ENCODE peak calls at places on chromosomes 12 and 14, in eight cellular contexts. One of them, this sample, is unnamed.

GRCh38 chr14:90883782-90884181 is 67.6 kb upstream of the TTC7B start:
- DNase-seq in SIG-M5: no peak
- DNase-seq in T-cell: no peak
- DNase-seq in stimulated activated CD8-positive, alpha-beta memory T cell treated with anti-CD3 and anti-CD28 coated beads, Interleukin-12 subunit alpha, Interleukin-12 subunit beta, amount 100 ng/mL, for 4 hours: no peak
- DNase-seq in endothelial cell of umbilical vein: no peak
- DNase-seq in left lung: no peak
- DNase-seq in COR-L47: no peak
- DNase-seq in epithelial cell of prostate: peak
- DNase-seq in this sample: no peak

GRCh38 chr12:69007166-69007857 is 74.3 kb upstream of the CPM start:
- DNase-seq in T-cell: no peak
- DNase-seq in stimulated activated CD8-positive, alpha-beta memory T cell treated with anti-CD3 and anti-CD28 coated beads, Interleukin-12 subunit alpha, Interleukin-12 subunit beta, amount 100 ng/mL, for 4 hours: no peak
- DNase-seq in COR-L47: no peak
- DNase-seq in SIG-M5: peak
- DNase-seq in endothelial cell of umbilical vein: no peak
- DNase-seq in epithelial cell of prostate: peak
- DNase-seq in left lung: no peak
- DNase-seq in this sample: no peak

GRCh38 chr14:59919582-59920377 is at the start of gene LRRC9:
- DNase-seq in left lung: peak
- DNase-seq in epithelial cell of prostate: no peak
- DNase-seq in SIG-M5: no peak
- DNase-seq in COR-L47: peak
- DNase-seq in stimulated activated CD8-positive, alpha-beta memory T cell treated with anti-CD3 and anti-CD28 coated beads, Interleukin-12 subunit alpha, Interleukin-12 subunit beta, amount 100 ng/mL, for 4 hours: peak
- DNase-seq in T-cell: peak
- DNase-seq in endothelial cell of umbilical vein: no peak
- DNase-seq in this sample: peak

GRCh38 chr14:96051231-96051630 is 12.1 kb downstream of the C14orf132 start:
- DNase-seq in epithelial cell of prostate: no peak
- DNase-seq in stimulated activated CD8-positive, alpha-beta memory T cell treated with anti-CD3 and anti-CD28 coated beads, Interleukin-12 subunit alpha, Interleukin-12 subunit beta, amount 100 ng/mL, for 4 hours: no peak
- DNase-seq in T-cell: no peak
- DNase-seq in COR-L47: no peak
- DNase-seq in left lung: no peak
- DNase-seq in endothelial cell of umbilical vein: no peak
- DNase-seq in SIG-M5: no peak
- DNase-seq in this sample: no peak

GRCh38 chr12:105742567-105742874 is 396.2 kb downstream of the NUAK1 start:
- DNase-seq in endothelial cell of umbilical vein: no peak
- DNase-seq in T-cell: no peak
- DNase-seq in SIG-M5: no peak
- DNase-seq in stimulated activated CD8-positive, alpha-beta memory T cell treated with anti-CD3 and anti-CD28 coated beads, Interleukin-12 subunit alpha, Interleukin-12 subunit beta, amount 100 ng/mL, for 4 hours: no peak
- DNase-seq in COR-L47: no peak
- DNase-seq in left lung: no peak
- DNase-seq in epithelial cell of prostate: no peak
- DNase-seq in this sample: no peak

GRCh38 chr12:52872644-52873384 is 24.0 kb upstream of the KRT78 start:
- DNase-seq in SIG-M5: no peak
- DNase-seq in T-cell: no peak
- DNase-seq in COR-L47: peak
- DNase-seq in left lung: no peak
- DNase-seq in epithelial cell of prostate: no peak
- DNase-seq in stimulated activated CD8-positive, alpha-beta memory T cell treated with anti-CD3 and anti-CD28 coated beads, Interleukin-12 subunit alpha, Interleukin-12 subunit beta, amount 100 ng/mL, for 4 hours: no peak
- DNase-seq in endothelial cell of umbilical vein: no peak
- DNase-seq in this sample: no peak

GRCh38 chr12:59452746-59453145 is 143.1 kb upstream of the SLC16A7 start:
- DNase-seq in left lung: no peak
- DNase-seq in T-cell: no peak
- DNase-seq in COR-L47: no peak
- DNase-seq in SIG-M5: no peak
- DNase-seq in stimulated activated CD8-positive, alpha-beta memory T cell treated with anti-CD3 and anti-CD28 coated beads, Interleukin-12 subunit alpha, Interleukin-12 subunit beta, amount 100 ng/mL, for 4 hours: no peak
- DNase-seq in endothelial cell of umbilical vein: no peak
- DNase-seq in epithelial cell of prostate: no peak
- DNase-seq in this sample: no peak

GRCh38 chr12:11862794-11863193 is 207.9 kb upstream of the BCL2L14 start:
- DNase-seq in endothelial cell of umbilical vein: peak
- DNase-seq in SIG-M5: no peak
- DNase-seq in T-cell: no peak
- DNase-seq in left lung: no peak
- DNase-seq in COR-L47: no peak
- DNase-seq in stimulated activated CD8-positive, alpha-beta memory T cell treated with anti-CD3 and anti-CD28 coated beads, Interleukin-12 subunit alpha, Interleukin-12 subunit beta, amount 100 ng/mL, for 4 hours: no peak
- DNase-seq in epithelial cell of prostate: no peak
- DNase-seq in this sample: no peak

GRCh38 chr12:19245656-19246055 is 116.1 kb downstream of the PLEKHA5 start:
- DNase-seq in stimulated activated CD8-positive, alpha-beta memory T cell treated with anti-CD3 and anti-CD28 coated beads, Interleukin-12 subunit alpha, Interleukin-12 subunit beta, amount 100 ng/mL, for 4 hours: no peak
- DNase-seq in left lung: no peak
- DNase-seq in epithelial cell of prostate: no peak
- DNase-seq in endothelial cell of umbilical vein: no peak
- DNase-seq in COR-L47: no peak
- DNase-seq in SIG-M5: no peak
- DNase-seq in T-cell: no peak
- DNase-seq in this sample: no peak

GRCh38 chr12:92927436-92928116 is 1.5 kb downstream of the EEA1 start:
- DNase-seq in SIG-M5: no peak
- DNase-seq in left lung: no peak
- DNase-seq in T-cell: no peak
- DNase-seq in stimulated activated CD8-positive, alpha-beta memory T cell treated with anti-CD3 and anti-CD28 coated beads, Interleukin-12 subunit alpha, Interleukin-12 subunit beta, amount 100 ng/mL, for 4 hours: no peak
- DNase-seq in epithelial cell of prostate: no peak
- DNase-seq in endothelial cell of umbilical vein: peak
- DNase-seq in COR-L47: no peak
- DNase-seq in this sample: peak

GRCh38 chr12:123655420-123655819 is 15.5 kb upstream of the TCTN2 start:
- DNase-seq in SIG-M5: no peak
- DNase-seq in COR-L47: no peak
- DNase-seq in left lung: no peak
- DNase-seq in stimulated activated CD8-positive, alpha-beta memory T cell treated with anti-CD3 and anti-CD28 coated beads, Interleukin-12 subunit alpha, Interleukin-12 subunit beta, amount 100 ng/mL, for 4 hours: no peak
- DNase-seq in epithelial cell of prostate: no peak
- DNase-seq in endothelial cell of umbilical vein: no peak
- DNase-seq in T-cell: no peak
- DNase-seq in this sample: no peak

GRCh38 chr12:47078733-47079364 is 572 bp upstream of the PCED1B start:
- DNase-seq in epithelial cell of prostate: no peak
- DNase-seq in stimulated activated CD8-positive, alpha-beta memory T cell treated with anti-CD3 and anti-CD28 coated beads, Interleukin-12 subunit alpha, Interleukin-12 subunit beta, amount 100 ng/mL, for 4 hours: peak
- DNase-seq in endothelial cell of umbilical vein: peak
- DNase-seq in COR-L47: no peak
- DNase-seq in SIG-M5: no peak
- DNase-seq in left lung: no peak
- DNase-seq in T-cell: peak
- DNase-seq in this sample: peak

GRCh38 chr12:123937707-123938600 is 34.7 kb downstream of the CCDC92 start:
- DNase-seq in COR-L47: no peak
- DNase-seq in epithelial cell of prostate: no peak
- DNase-seq in left lung: no peak
- DNase-seq in stimulated activated CD8-positive, alpha-beta memory T cell treated with anti-CD3 and anti-CD28 coated beads, Interleukin-12 subunit alpha, Interleukin-12 subunit beta, amount 100 ng/mL, for 4 hours: peak
- DNase-seq in T-cell: peak
- DNase-seq in SIG-M5: no peak
- DNase-seq in endothelial cell of umbilical vein: no peak
- DNase-seq in this sample: peak